ENCODE peak calls at places on chromosomes 1 and 21, in five cellular contexts. One of them, this sample, is unnamed.

GRCh38 chr1:85864727-85865126 is 156.5 kb upstream of the ZNHIT6 start:
- DNase-seq in NB4: no peak
- DNase-seq in prostate gland: no peak
- DNase-seq in progenitor cell of endocrine pancreas: no peak
- DNase-seq in GM20000: no peak
- DNase-seq in this sample: no peak

GRCh38 chr1:115437146-115437639 is 99.1 kb upstream of the NGF start:
- DNase-seq in NB4: no peak
- DNase-seq in prostate gland: no peak
- DNase-seq in progenitor cell of endocrine pancreas: no peak
- DNase-seq in GM20000: no peak
- DNase-seq in this sample: no peak

GRCh38 chr1:50959303-50959912 is 659 bp downstream of the FAF1 start:
- DNase-seq in NB4: peak; percentile 47
- DNase-seq in prostate gland: peak; percentile 24
- DNase-seq in progenitor cell of endocrine pancreas: no peak
- DNase-seq in GM20000: peak; percentile 39
- DNase-seq in this sample: no peak

GRCh38 chr21:14991957-14992356 is 72.8 kb downstream of the NRIP1 start:
- DNase-seq in NB4: no peak
- DNase-seq in prostate gland: no peak
- DNase-seq in progenitor cell of endocrine pancreas: no peak
- DNase-seq in GM20000: no peak
- DNase-seq in this sample: no peak

GRCh38 chr1:85850238-85850637 is 142.0 kb upstream of the ZNHIT6 start:
- DNase-seq in NB4: no peak
- DNase-seq in prostate gland: no peak
- DNase-seq in progenitor cell of endocrine pancreas: no peak
- DNase-seq in GM20000: no peak
- DNase-seq in this sample: no peak

GRCh38 chr1:29591601-29592260 is 355.4 kb downstream of the PTPRU start:
- DNase-seq in NB4: no peak
- DNase-seq in prostate gland: no peak
- DNase-seq in progenitor cell of endocrine pancreas: no peak
- DNase-seq in GM20000: no peak
- DNase-seq in this sample: no peak

GRCh38 chr1:173113015-173113741 is 62.4 kb upstream of the TNFSF18 start:
- DNase-seq in NB4: no peak
- DNase-seq in prostate gland: no peak
- DNase-seq in progenitor cell of endocrine pancreas: no peak
- DNase-seq in GM20000: no peak
- DNase-seq in this sample: no peak

GRCh38 chr1:71787699-71788098 is 494.6 kb downstream of the NEGR1 start:
- DNase-seq in NB4: no peak
- DNase-seq in prostate gland: no peak
- DNase-seq in progenitor cell of endocrine pancreas: no peak
- DNase-seq in GM20000: no peak
- DNase-seq in this sample: no peak

GRCh38 chr1:207964195-207964966 is 53.5 kb upstream of the CD34 start:
- DNase-seq in NB4: no peak
- DNase-seq in prostate gland: peak; percentile 28
- DNase-seq in progenitor cell of endocrine pancreas: no peak
- DNase-seq in GM20000: no peak
- DNase-seq in this sample: no peak

GRCh38 chr1:113917400-113918082 is 11.6 kb upstream of the HIPK1 start:
- DNase-seq in NB4: peak; percentile 29
- DNase-seq in prostate gland: no peak
- DNase-seq in progenitor cell of endocrine pancreas: no peak
- DNase-seq in GM20000: no peak
- DNase-seq in this sample: no peak

GRCh38 chr1:230568008-230568407 is 74.3 kb upstream of the COG2 start:
- DNase-seq in NB4: peak; percentile 14
- DNase-seq in prostate gland: no peak
- DNase-seq in progenitor cell of endocrine pancreas: no peak
- DNase-seq in GM20000: no peak
- DNase-seq in this sample: no peak

GRCh38 chr21:31236528-31236927 is 107.5 kb downstream of the TIAM1 start:
- DNase-seq in NB4: no peak
- DNase-seq in prostate gland: no peak
- DNase-seq in progenitor cell of endocrine pancreas: no peak
- DNase-seq in GM20000: no peak
- DNase-seq in this sample: no peak

GRCh38 chr1:162632234-162632666 is at the start of gene DDR2:
- DNase-seq in NB4: no peak
- DNase-seq in prostate gland: no peak
- DNase-seq in progenitor cell of endocrine pancreas: no peak
- DNase-seq in GM20000: no peak
- DNase-seq in this sample: no peak

GRCh38 chr1:9280015-9280860 is 12.5 kb upstream of the SPSB1 start:
- DNase-seq in NB4: peak; percentile 51
- DNase-seq in prostate gland: no peak
- DNase-seq in progenitor cell of endocrine pancreas: no peak
- DNase-seq in GM20000: peak; percentile 68
- DNase-seq in this sample: no peak

GRCh38 chr1:180462099-180462498 is 40.3 kb downstream of the ACBD6 start:
- DNase-seq in NB4: no peak
- DNase-seq in prostate gland: no peak
- DNase-seq in progenitor cell of endocrine pancreas: no peak
- DNase-seq in GM20000: no peak
- DNase-seq in this sample: no peak

GRCh38 chr1:27597036-27597435 is 6.9 kb downstream of the AHDC1 start:
- DNase-seq in NB4: no peak
- DNase-seq in prostate gland: no peak
- DNase-seq in progenitor cell of endocrine pancreas: no peak
- DNase-seq in GM20000: no peak
- DNase-seq in this sample: no peak

GRCh38 chr21:28485301-28486022 is 507.2 kb downstream of the LTN1 start:
- DNase-seq in NB4: no peak
- DNase-seq in prostate gland: no peak
- DNase-seq in progenitor cell of endocrine pancreas: no peak
- DNase-seq in GM20000: no peak
- DNase-seq in this sample: no peak

GRCh38 chr1:23278717-23279116 is 61.4 kb upstream of the HTR1D start:
- DNase-seq in NB4: no peak
- DNase-seq in prostate gland: no peak
- DNase-seq in progenitor cell of endocrine pancreas: no peak
- DNase-seq in GM20000: no peak
- DNase-seq in this sample: no peak

GRCh38 chr1:204031098-204031710 is 41.7 kb upstream of the SOX13 start:
- DNase-seq in NB4: no peak
- DNase-seq in prostate gland: no peak
- DNase-seq in progenitor cell of endocrine pancreas: no peak
- DNase-seq in GM20000: no peak
- DNase-seq in this sample: no peak

GRCh38 chr1:50427818-50428779 is 4.9 kb upstream of the DMRTA2 start:
- DNase-seq in NB4: no peak
- DNase-seq in prostate gland: no peak
- DNase-seq in progenitor cell of endocrine pancreas: no peak
- DNase-seq in GM20000: no peak
- DNase-seq in this sample: no peak

GRCh38 chr1:21206117-21206516 is 29.4 kb upstream of the EIF4G3 start:
- DNase-seq in NB4: no peak
- DNase-seq in prostate gland: no peak
- DNase-seq in progenitor cell of endocrine pancreas: no peak
- DNase-seq in GM20000: no peak
- DNase-seq in this sample: no peak
- TF ChIP-seq CTCF in NB4: no peak
- TF ChIP-seq CTCF in prostate gland: no peak
- TF ChIP-seq CTCF in progenitor cell of endocrine pancreas: no peak
- TF ChIP-seq CTCF in GM20000: no peak
- TF ChIP-seq CTCF in this sample: no peak

GRCh38 chr1:3817138-3817740 is 20.9 kb upstream of the LRRC47 start:
- DNase-seq in NB4: no peak
- DNase-seq in prostate gland: no peak
- DNase-seq in progenitor cell of endocrine pancreas: no peak
- DNase-seq in GM20000: no peak
- DNase-seq in this sample: no peak

GRCh38 chr1:3814771-3815561 is 18.7 kb upstream of the LRRC47 start:
- DNase-seq in NB4: no peak
- DNase-seq in prostate gland: no peak
- DNase-seq in progenitor cell of endocrine pancreas: no peak
- DNase-seq in GM20000: no peak
- DNase-seq in this sample: no peak

GRCh38 chr1:3817821-3818597 is 21.7 kb upstream of the LRRC47 start:
- DNase-seq in NB4: no peak
- DNase-seq in prostate gland: no peak
- DNase-seq in progenitor cell of endocrine pancreas: no peak
- DNase-seq in GM20000: no peak
- DNase-seq in this sample: no peak

GRCh38 chr1:3814065-3814464 is 17.8 kb upstream of the LRRC47 start:
- DNase-seq in NB4: no peak
- DNase-seq in prostate gland: no peak
- DNase-seq in progenitor cell of endocrine pancreas: no peak
- DNase-seq in GM20000: peak; percentile 5
- DNase-seq in this sample: no peak

GRCh38 chr1:3816331-3817137 is 20.2 kb upstream of the LRRC47 start:
- DNase-seq in NB4: no peak
- DNase-seq in prostate gland: no peak
- DNase-seq in progenitor cell of endocrine pancreas: no peak
- DNase-seq in GM20000: no peak
- DNase-seq in this sample: no peak
- TF ChIP-seq CTCF in NB4: no peak
- TF ChIP-seq CTCF in prostate gland: no peak
- TF ChIP-seq CTCF in progenitor cell of endocrine pancreas: no peak
- TF ChIP-seq CTCF in GM20000: no peak
- TF ChIP-seq CTCF in this sample: no peak

GRCh38 chr1:55929652-55930051 is 649.7 kb downstream of the PLPP3 start:
- DNase-seq in NB4: no peak
- DNase-seq in prostate gland: no peak
- DNase-seq in progenitor cell of endocrine pancreas: no peak
- DNase-seq in GM20000: no peak
- DNase-seq in this sample: no peak
- TF ChIP-seq CTCF in NB4: no peak
- TF ChIP-seq CTCF in prostate gland: no peak
- TF ChIP-seq CTCF in progenitor cell of endocrine pancreas: no peak
- TF ChIP-seq CTCF in GM20000: no peak
- TF ChIP-seq CTCF in this sample: no peak

GRCh38 chr1:242427519-242427918 is 97.0 kb downstream of the PLD5 start:
- DNase-seq in NB4: no peak
- DNase-seq in prostate gland: no peak
- DNase-seq in progenitor cell of endocrine pancreas: no peak
- DNase-seq in GM20000: no peak
- DNase-seq in this sample: no peak

GRCh38 chr1:242426271-242426905 is 98.1 kb downstream of the PLD5 start:
- DNase-seq in NB4: no peak
- DNase-seq in prostate gland: no peak
- DNase-seq in progenitor cell of endocrine pancreas: no peak
- DNase-seq in GM20000: no peak
- DNase-seq in this sample: no peak

GRCh38 chr1:242430956-242431355 is 93.5 kb downstream of the PLD5 start:
- DNase-seq in NB4: no peak
- DNase-seq in prostate gland: no peak
- DNase-seq in progenitor cell of endocrine pancreas: no peak
- DNase-seq in GM20000: no peak
- DNase-seq in this sample: no peak

GRCh38 chr1:242428403-242429190 is 95.9 kb downstream of the PLD5 start:
- DNase-seq in NB4: no peak
- DNase-seq in prostate gland: no peak
- DNase-seq in progenitor cell of endocrine pancreas: no peak
- DNase-seq in GM20000: no peak
- DNase-seq in this sample: no peak

DNA sequence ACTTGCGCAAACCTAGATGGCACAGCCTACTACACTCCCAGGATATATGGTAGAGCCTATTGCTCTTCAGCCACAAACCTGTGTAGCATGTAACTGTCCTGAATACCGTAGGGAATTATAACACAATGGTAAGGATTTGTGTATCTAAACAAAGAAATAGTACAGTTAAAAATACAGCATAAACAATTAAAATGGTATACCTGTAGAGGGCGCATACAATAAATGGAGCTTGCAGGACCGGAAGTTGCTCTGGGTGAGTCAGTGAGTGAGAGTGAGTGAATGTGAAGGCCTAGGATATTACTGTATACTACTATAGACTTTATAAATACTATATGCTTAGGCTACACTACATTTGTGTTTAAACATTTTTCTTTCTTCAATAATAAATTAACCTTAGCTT is 99.3 kb downstream of the PLD5 start:
- DNase-seq in NB4: peak; percentile 34
- DNase-seq in prostate gland: no peak
- DNase-seq in progenitor cell of endocrine pancreas: no peak
- DNase-seq in GM20000: no peak
- DNase-seq in this sample: no peak
- TF ChIP-seq CTCF in NB4: no peak
- TF ChIP-seq CTCF in prostate gland: no peak
- TF ChIP-seq CTCF in progenitor cell of endocrine pancreas: no peak
- TF ChIP-seq CTCF in GM20000: no peak
- TF ChIP-seq CTCF in this sample: peak; percentile 12

This sample was measured in D721Med.